ENCODE peak calls at places on chromosomes 3 and 15, in six cellular contexts. One of them, this sample, is unnamed.

GRCh38 chr3:193842832-193843446 is 249.9 kb downstream of the OPA1 start:
- DNase-seq in chondrocyte: no peak
- DNase-seq in HepG2: no peak
- DNase-seq in GM10248: no peak
- DNase-seq in cardiac muscle cell: no peak
- DNase-seq in fibroblast of mammary gland: no peak
- DNase-seq in this sample: no peak

GRCh38 chr3:170745211-170745718 is 124.7 kb downstream of the RPL22L1 start:
- DNase-seq in chondrocyte: no peak
- DNase-seq in cardiac muscle cell: no peak
- DNase-seq in fibroblast of mammary gland: peak
- DNase-seq in HepG2: no peak
- DNase-seq in GM10248: no peak
- DNase-seq in this sample: no peak

GRCh38 chr15:60635507-60636352 is 156.8 kb upstream of the ICE2 start:
- DNase-seq in fibroblast of mammary gland: no peak
- DNase-seq in HepG2: no peak
- DNase-seq in GM10248: peak
- DNase-seq in chondrocyte: no peak
- DNase-seq in cardiac muscle cell: no peak
- DNase-seq in this sample: no peak

GRCh38 chr3:48268381-48268935 is 27.6 kb downstream of the ZNF589 start:
- DNase-seq in HepG2: no peak
- DNase-seq in chondrocyte: no peak
- DNase-seq in cardiac muscle cell: no peak
- DNase-seq in fibroblast of mammary gland: peak
- DNase-seq in GM10248: no peak
- DNase-seq in this sample: no peak

GRCh38 chr3:132242095-132242494 is 75.1 kb upstream of the ACP3 start:
- DNase-seq in fibroblast of mammary gland: no peak
- DNase-seq in HepG2: no peak
- DNase-seq in chondrocyte: no peak
- DNase-seq in GM10248: no peak
- DNase-seq in cardiac muscle cell: no peak
- DNase-seq in this sample: no peak

GRCh38 chr15:66252411-66253295 is 897 bp downstream of the MEGF11 start:
- DNase-seq in cardiac muscle cell: peak
- DNase-seq in GM10248: peak
- DNase-seq in chondrocyte: no peak
- DNase-seq in HepG2: peak
- DNase-seq in fibroblast of mammary gland: peak
- DNase-seq in this sample: peak

GRCh38 chr15:65305144-65305758 is 774 bp downstream of the RNU5B-1 start:
- DNase-seq in fibroblast of mammary gland: no peak
- DNase-seq in chondrocyte: peak
- DNase-seq in HepG2: no peak
- DNase-seq in GM10248: no peak
- DNase-seq in cardiac muscle cell: no peak
- DNase-seq in this sample: no peak

GRCh38 chr3:13827699-13828098 is 52.2 kb downstream of the WNT7A start:
- DNase-seq in chondrocyte: no peak
- DNase-seq in fibroblast of mammary gland: no peak
- DNase-seq in cardiac muscle cell: no peak
- DNase-seq in HepG2: no peak
- DNase-seq in GM10248: no peak
- DNase-seq in this sample: no peak

GRCh38 chr15:38071211-38071972 is 137.0 kb downstream of the TMCO5A start:
- DNase-seq in HepG2: no peak
- DNase-seq in chondrocyte: no peak
- DNase-seq in cardiac muscle cell: no peak
- DNase-seq in GM10248: no peak
- DNase-seq in fibroblast of mammary gland: no peak
- DNase-seq in this sample: no peak

GRCh38 chr15:74775132-74775562 is 6.7 kb upstream of the CSK start:
- DNase-seq in cardiac muscle cell: no peak
- DNase-seq in fibroblast of mammary gland: no peak
- DNase-seq in chondrocyte: no peak
- DNase-seq in HepG2: no peak
- DNase-seq in GM10248: no peak
- DNase-seq in this sample: no peak

GRCh38 chr3:110487840-110488239 is 583.8 kb upstream of the NECTIN3 start:
- DNase-seq in cardiac muscle cell: no peak
- DNase-seq in GM10248: no peak
- DNase-seq in chondrocyte: no peak
- DNase-seq in HepG2: no peak
- DNase-seq in fibroblast of mammary gland: no peak
- DNase-seq in this sample: no peak

GRCh38 chr3:190558796-190559195 is 44.9 kb downstream of the IL1RAP start:
- DNase-seq in HepG2: no peak
- DNase-seq in cardiac muscle cell: no peak
- DNase-seq in GM10248: no peak
- DNase-seq in fibroblast of mammary gland: no peak
- DNase-seq in chondrocyte: no peak
- DNase-seq in this sample: no peak

GRCh38 chr3:46062679-46063078 is 35.4 kb upstream of the XCR1 start:
- DNase-seq in fibroblast of mammary gland: no peak
- DNase-seq in cardiac muscle cell: peak
- DNase-seq in GM10248: no peak
- DNase-seq in HepG2: no peak
- DNase-seq in chondrocyte: no peak
- DNase-seq in this sample: no peak

GRCh38 chr3:150130404-150131100 is 159.9 kb upstream of the PFN2 start:
- DNase-seq in chondrocyte: no peak
- DNase-seq in cardiac muscle cell: peak
- DNase-seq in HepG2: no peak
- DNase-seq in GM10248: no peak
- DNase-seq in fibroblast of mammary gland: no peak
- DNase-seq in this sample: no peak

GRCh38 chr15:35306361-35306981 is 221.4 kb upstream of the NANOGP8 start:
- DNase-seq in fibroblast of mammary gland: peak
- DNase-seq in HepG2: no peak
- DNase-seq in GM10248: no peak
- DNase-seq in chondrocyte: no peak
- DNase-seq in cardiac muscle cell: peak
- DNase-seq in this sample: no peak

GRCh38 chr3:31882895-31883294 is 98.2 kb downstream of the OSBPL10 start:
- DNase-seq in chondrocyte: no peak
- DNase-seq in HepG2: no peak
- DNase-seq in fibroblast of mammary gland: no peak
- DNase-seq in GM10248: no peak
- DNase-seq in cardiac muscle cell: no peak
- DNase-seq in this sample: no peak

GRCh38 chr3:31880020-31880419 is 101.0 kb downstream of the OSBPL10 start:
- DNase-seq in HepG2: peak
- DNase-seq in chondrocyte: no peak
- DNase-seq in fibroblast of mammary gland: peak
- DNase-seq in cardiac muscle cell: no peak
- DNase-seq in GM10248: no peak
- DNase-seq in this sample: no peak

GRCh38 chr3:31880482-31881078 is 100.5 kb downstream of the OSBPL10 start:
- DNase-seq in GM10248: no peak
- DNase-seq in chondrocyte: no peak
- DNase-seq in cardiac muscle cell: no peak
- DNase-seq in fibroblast of mammary gland: no peak
- DNase-seq in HepG2: no peak
- DNase-seq in this sample: no peak

GRCh38 chr3:31884251-31884650 is 96.8 kb downstream of the OSBPL10 start:
- DNase-seq in cardiac muscle cell: no peak
- DNase-seq in fibroblast of mammary gland: no peak
- DNase-seq in HepG2: no peak
- DNase-seq in chondrocyte: no peak
- DNase-seq in GM10248: no peak
- DNase-seq in this sample: no peak

DNA sequence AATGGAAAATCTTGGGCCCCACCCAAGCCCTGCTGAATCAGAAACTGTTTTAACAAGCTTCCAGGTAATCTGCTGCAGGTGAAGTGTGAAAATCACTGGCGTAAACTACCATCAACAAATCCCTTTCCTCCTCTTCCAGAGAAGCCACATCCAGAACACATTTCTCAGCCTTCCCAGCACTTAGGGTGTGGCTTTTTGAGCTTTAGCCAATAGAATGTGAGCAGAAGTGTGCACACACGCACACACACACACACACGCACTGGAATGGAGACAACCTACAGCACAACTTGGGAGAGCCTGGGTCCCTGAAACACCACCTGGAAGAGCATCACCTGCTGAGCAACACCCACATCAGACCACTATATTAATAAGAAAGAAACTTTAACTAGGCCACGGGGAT is 98.6 kb downstream of the OSBPL10 start:
- DNase-seq in cardiac muscle cell: no peak
- DNase-seq in GM10248: no peak
- DNase-seq in fibroblast of mammary gland: no peak
- DNase-seq in HepG2: no peak
- DNase-seq in chondrocyte: no peak
- DNase-seq in this sample: no peak
- TF ChIP-seq CTCF in cardiac muscle cell: no peak
- TF ChIP-seq CTCF in GM10248: no peak
- TF ChIP-seq CTCF in fibroblast of mammary gland: no peak
- TF ChIP-seq CTCF in HepG2: no peak
- TF ChIP-seq CTCF in chondrocyte: no peak
- TF ChIP-seq CTCF in this sample: no peak

GRCh38 chr3:188202358-188203138 is 48.6 kb downstream of the LPP start:
- DNase-seq in chondrocyte: no peak
- DNase-seq in cardiac muscle cell: no peak
- DNase-seq in fibroblast of mammary gland: no peak
- DNase-seq in GM10248: no peak
- DNase-seq in HepG2: peak
- DNase-seq in this sample: peak
- TF ChIP-seq CTCF in chondrocyte: peak
- TF ChIP-seq CTCF in cardiac muscle cell: no peak
- TF ChIP-seq CTCF in fibroblast of mammary gland: no peak
- TF ChIP-seq CTCF in GM10248: no peak
- TF ChIP-seq CTCF in HepG2: no peak
- TF ChIP-seq CTCF in this sample: no peak

GRCh38 chr15:77654975-77655374 is 22.3 kb upstream of the LINGO1 start:
- DNase-seq in fibroblast of mammary gland: no peak
- DNase-seq in cardiac muscle cell: peak
- DNase-seq in chondrocyte: no peak
- DNase-seq in HepG2: peak
- DNase-seq in GM10248: no peak
- DNase-seq in this sample: peak
- TF ChIP-seq CTCF in fibroblast of mammary gland: peak
- TF ChIP-seq CTCF in cardiac muscle cell: peak
- TF ChIP-seq CTCF in chondrocyte: peak
- TF ChIP-seq CTCF in HepG2: peak
- TF ChIP-seq CTCF in GM10248: no peak
- TF ChIP-seq CTCF in this sample: peak

GRCh38 chr3:62229908-62230307 is 143.4 kb downstream of the FEZF2 start:
- DNase-seq in HepG2: no peak
- DNase-seq in fibroblast of mammary gland: peak
- DNase-seq in cardiac muscle cell: no peak
- DNase-seq in GM10248: no peak
- DNase-seq in chondrocyte: no peak
- DNase-seq in this sample: no peak
- TF ChIP-seq CTCF in HepG2: no peak
- TF ChIP-seq CTCF in fibroblast of mammary gland: peak
- TF ChIP-seq CTCF in cardiac muscle cell: peak
- TF ChIP-seq CTCF in GM10248: no peak
- TF ChIP-seq CTCF in chondrocyte: peak
- TF ChIP-seq CTCF in this sample: peak

GRCh38 chr3:183503738-183504137 is 51.8 kb downstream of the KLHL6 start:
- DNase-seq in HepG2: no peak
- DNase-seq in cardiac muscle cell: no peak
- DNase-seq in GM10248: no peak
- DNase-seq in chondrocyte: no peak
- DNase-seq in fibroblast of mammary gland: no peak
- DNase-seq in this sample: no peak
- TF ChIP-seq CTCF in HepG2: peak
- TF ChIP-seq CTCF in cardiac muscle cell: no peak
- TF ChIP-seq CTCF in GM10248: no peak
- TF ChIP-seq CTCF in chondrocyte: no peak
- TF ChIP-seq CTCF in fibroblast of mammary gland: no peak
- TF ChIP-seq CTCF in this sample: no peak

GRCh38 chr15:57213783-57214366 is 162.4 kb upstream of the CGNL1 start:
- DNase-seq in cardiac muscle cell: peak
- DNase-seq in HepG2: peak
- DNase-seq in chondrocyte: no peak
- DNase-seq in fibroblast of mammary gland: peak
- DNase-seq in GM10248: peak
- DNase-seq in this sample: no peak
- TF ChIP-seq CTCF in cardiac muscle cell: peak
- TF ChIP-seq CTCF in HepG2: peak
- TF ChIP-seq CTCF in chondrocyte: peak
- TF ChIP-seq CTCF in fibroblast of mammary gland: peak
- TF ChIP-seq CTCF in GM10248: peak
- TF ChIP-seq CTCF in this sample: no peak

GRCh38 chr15:81265256-81265943 is 58.5 kb downstream of the STARD5 start:
- DNase-seq in cardiac muscle cell: no peak
- DNase-seq in chondrocyte: no peak
- DNase-seq in HepG2: no peak
- DNase-seq in GM10248: no peak
- DNase-seq in fibroblast of mammary gland: no peak
- DNase-seq in this sample: no peak
- TF ChIP-seq CTCF in cardiac muscle cell: no peak
- TF ChIP-seq CTCF in chondrocyte: no peak
- TF ChIP-seq CTCF in HepG2: no peak
- TF ChIP-seq CTCF in GM10248: no peak
- TF ChIP-seq CTCF in fibroblast of mammary gland: no peak
- TF ChIP-seq CTCF in this sample: no peak

DNA sequence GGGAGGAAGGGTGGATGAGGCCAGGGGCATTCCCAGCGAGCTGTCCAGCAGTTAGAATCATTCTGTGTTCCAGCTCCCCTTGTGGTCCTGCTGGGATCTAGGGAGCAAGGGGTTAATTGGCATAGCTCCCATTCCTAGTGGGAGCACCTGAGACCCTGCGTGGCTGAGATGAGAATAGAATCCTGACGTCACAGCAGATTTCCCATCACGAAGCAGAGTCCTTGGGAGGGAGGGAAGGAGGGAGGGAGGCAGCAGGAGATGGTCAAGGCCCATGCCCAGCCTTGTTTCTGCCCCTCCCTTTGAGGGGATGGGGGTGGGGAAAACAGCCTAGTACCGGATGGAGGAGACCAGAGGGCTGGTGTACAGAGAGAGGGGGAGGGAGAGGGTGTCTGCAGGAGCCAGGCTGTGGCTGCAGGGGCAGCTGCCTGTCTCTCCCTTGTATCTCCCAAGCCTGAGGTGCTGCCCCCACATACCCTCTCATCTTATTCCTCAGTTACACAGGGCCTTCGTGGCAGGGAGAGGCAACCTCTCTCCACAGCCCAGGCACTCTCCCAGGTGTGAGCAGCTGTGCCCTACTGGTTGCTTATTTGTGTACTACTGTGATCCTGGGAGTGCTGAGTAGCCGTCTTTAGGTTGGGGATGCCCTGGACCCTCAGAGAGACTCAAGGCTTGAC is 5.4 kb downstream of the TYRO3 start:
- DNase-seq in HepG2: peak
- DNase-seq in chondrocyte: no peak
- DNase-seq in fibroblast of mammary gland: no peak
- DNase-seq in GM10248: no peak
- DNase-seq in cardiac muscle cell: peak
- DNase-seq in this sample: peak
- TF ChIP-seq CTCF in HepG2: no peak
- TF ChIP-seq CTCF in chondrocyte: no peak
- TF ChIP-seq CTCF in fibroblast of mammary gland: no peak
- TF ChIP-seq CTCF in GM10248: no peak
- TF ChIP-seq CTCF in cardiac muscle cell: no peak
- TF ChIP-seq CTCF in this sample: no peak

This sample was measured in glutamatergic neuron.